ENCODE peak calls at places on chromosome 13, in four cellular contexts. W is HCT116, K is H1, Q is K562. T is an unnamed sample.

GRCh38 chr13:24007979-24008620 is 110.8 kb upstream of the C1QTNF9B start:
- DNase-seq in K (no peak), Q (no peak), W (no peak), T (no peak)

GRCh38 chr13:26589754-26590153 is 32.3 kb downstream of the WASF3 start:
- DNase-seq in Q (no peak), K (no peak), W (no peak), T (no peak)

GRCh38 chr13:33471182-33471581 is 185.6 kb upstream of the STARD13 start:
- DNase-seq in K (no peak), Q (no peak), W (no peak), T (no peak)

GRCh38 chr13:73531014-73531413 is 472.2 kb downstream of the KLF5 start:
- DNase-seq in W (no peak), Q (no peak), K (no peak), T (no peak)

GRCh38 chr13:51793570-51794273 is 10.2 kb downstream of the DHRS12 start:
- DNase-seq in K (no peak), W (peak), Q (peak), T (peak)

GRCh38 chr13:61275740-61276139 is 139.9 kb downstream of the PCDH20 start:
- DNase-seq in K (no peak), Q (no peak), W (no peak), T (no peak)

GRCh38 chr13:112782433-112783010 is 92.7 kb downstream of the ATP11A start:
- DNase-seq in Q (no peak), W (no peak), K (no peak), T (no peak)

GRCh38 chr13:36454962-36455361 is 22.7 kb downstream of the CCNA1 start:
- DNase-seq in K (no peak), Q (no peak), W (no peak), T (no peak)

GRCh38 chr13:66780814-66781213 is 449.3 kb downstream of the PCDH9 start:
- DNase-seq in K (no peak), W (no peak), Q (no peak), T (no peak)

GRCh38 chr13:26186995-26187394 is 35.1 kb downstream of the RNF6 start:
- DNase-seq in Q (no peak), K (no peak), W (no peak), T (no peak)

GRCh38 chr13:76293346-76293745 is 592.9 kb downstream of the KCTD12 start:
- DNase-seq in W (no peak), Q (no peak), K (no peak), T (no peak)

GRCh38 chr13:39317284-39317683 is 279.0 kb downstream of the NHLRC3 start:
- DNase-seq in W (no peak), Q (no peak), K (no peak), T (no peak)

GRCh38 chr13:97275265-97275664 is 53.1 kb downstream of the MBNL2 start:
- DNase-seq in Q (no peak), W (no peak), K (no peak), T (no peak)

GRCh38 chr13:45316210-45316799 is 24.7 kb downstream of the TPT1 start:
- DNase-seq in K (no peak), Q (no peak), W (no peak), T (no peak)

GRCh38 chr13:87234981-87235380 is 436.2 kb upstream of the SLITRK5 start:
- DNase-seq in K (no peak), W (no peak), Q (no peak), T (no peak)

GRCh38 chr13:23180711-23181110 is at the start of gene SGCG:
- DNase-seq in Q (no peak), W (no peak), K (no peak), T (no peak)

GRCh38 chr13:75195479-75196111 is 286.4 kb downstream of the TBC1D4 start:
- DNase-seq in W (no peak), Q (no peak), K (no peak), T (no peak)

GRCh38 chr13:95926231-95926630 is 127.0 kb downstream of the UGGT2 start:
- DNase-seq in W (no peak), K (no peak), Q (no peak), T (no peak)

GRCh38 chr13:59391696-59392095 is 772.0 kb downstream of the DIAPH3 start:
- DNase-seq in W (peak), K (no peak), Q (peak), T (peak)

GRCh38 chr13:66887088-66887487 is 343.0 kb downstream of the PCDH9 start:
- DNase-seq in W (no peak), Q (no peak), K (no peak), T (peak)

GRCh38 chr13:44620057-44620456 is 43.9 kb upstream of the TSC22D1 start:
- DNase-seq in K (no peak), Q (no peak), W (no peak), T (no peak)

GRCh38 chr13:88895261-88895941 is 1224.2 kb downstream of the SLITRK5 start:
- DNase-seq in W (no peak), K (no peak), Q (no peak), T (no peak)

GRCh38 chr13:83216521-83217245 is 665.6 kb downstream of the SLITRK1 start:
- DNase-seq in W (no peak), Q (no peak), K (no peak), T (no peak)

GRCh38 chr13:59666504-59666903 is 497.2 kb downstream of the DIAPH3 start:
- DNase-seq in K (no peak), W (no peak), Q (no peak), T (no peak)

GRCh38 chr13:82436099-82436585 is 1446.1 kb downstream of the SLITRK1 start:
- DNase-seq in K (no peak), Q (no peak), W (no peak), T (no peak)

GRCh38 chr13:98405107-98405571 is 171.8 kb downstream of the STK24 start:
- DNase-seq in Q (no peak), K (peak), W (no peak), T (no peak)

GRCh38 chr13:79589605-79590511 is 108.9 kb downstream of the NDFIP2 start:
- DNase-seq in K (no peak), W (no peak), Q (no peak), T (no peak)

GRCh38 chr13:94154362-94154761 is 325.1 kb downstream of the DCT start:
- DNase-seq in Q (no peak), W (no peak), K (no peak), T (no peak)

GRCh38 chr13:25478186-25478585 is 106.4 kb downstream of the ATP8A2 start:
- DNase-seq in Q (no peak), K (no peak), W (no peak), T (no peak)

GRCh38 chr13:75744127-75744526 is 108.0 kb downstream of the LMO7 start:
- DNase-seq in Q (no peak), W (no peak), K (no peak), T (no peak)

GRCh38 chr13:113653264-113654174 is 4.5 kb downstream of the ATP4B start:
- DNase-seq in Q (no peak), K (no peak), W (no peak), T (no peak)

GRCh38 chr13:79434578-79434977 is 28.5 kb upstream of the RBM26 start:
- DNase-seq in Q (no peak), W (no peak), K (no peak), T (no peak)

GRCh38 chr13:24269803-24270202 is 39.6 kb upstream of the C1QTNF9 start:
- DNase-seq in Q (no peak), W (no peak), K (no peak), T (no peak)

GRCh38 chr13:49098771-49099512 is 121.2 kb upstream of the MLNR start:
- DNase-seq in W (peak), Q (no peak), K (no peak), T (no peak)

GRCh38 chr13:24264976-24265375 is 44.4 kb upstream of the C1QTNF9 start:
- DNase-seq in W (no peak), Q (no peak), K (no peak), T (no peak)

GRCh38 chr13:61187471-61187870 is 228.2 kb downstream of the PCDH20 start:
- DNase-seq in W (no peak), Q (no peak), K (no peak), T (no peak)

GRCh38 chr13:46968450-46968849 is 71.6 kb upstream of the HTR2A start:
- DNase-seq in K (no peak), Q (no peak), W (no peak), T (no peak)

GRCh38 chr13:82772802-82773201 is 1109.5 kb downstream of the SLITRK1 start:
- DNase-seq in K (no peak), Q (no peak), W (no peak), T (no peak)

GRCh38 chr13:113880651-113881611 is 17.1 kb upstream of the GAS6 start:
- DNase-seq in K (no peak), Q (no peak), W (no peak), T (no peak)

GRCh38 chr13:95569966-95570365 is 17.4 kb downstream of the CLDN10 start:
- DNase-seq in W (no peak), Q (no peak), K (no peak), T (no peak)

GRCh38 chr13:84648069-84648640 is 765.9 kb upstream of the SLITRK1 start:
- DNase-seq in K (no peak), W (no peak), Q (no peak), T (no peak)

GRCh38 chr13:84651288-84651687 is 769.0 kb upstream of the SLITRK1 start:
- DNase-seq in Q (no peak), W (no peak), K (no peak), T (no peak)

GRCh38 chr13:84649853-84650252 is 767.6 kb upstream of the SLITRK1 start:
- DNase-seq in Q (no peak), W (no peak), K (no peak), T (no peak)

GRCh38 chr13:84641491-84641890 is 759.2 kb upstream of the SLITRK1 start:
- DNase-seq in K (no peak), Q (no peak), W (no peak), T (no peak)

GRCh38 chr13:84645196-84646071 is 763.2 kb upstream of the SLITRK1 start:
- DNase-seq in W (no peak), Q (no peak), K (no peak), T (no peak)
- TF ChIP-seq EGR1 in W (no peak), Q (no peak), K (no peak), T (no peak)

DNA sequence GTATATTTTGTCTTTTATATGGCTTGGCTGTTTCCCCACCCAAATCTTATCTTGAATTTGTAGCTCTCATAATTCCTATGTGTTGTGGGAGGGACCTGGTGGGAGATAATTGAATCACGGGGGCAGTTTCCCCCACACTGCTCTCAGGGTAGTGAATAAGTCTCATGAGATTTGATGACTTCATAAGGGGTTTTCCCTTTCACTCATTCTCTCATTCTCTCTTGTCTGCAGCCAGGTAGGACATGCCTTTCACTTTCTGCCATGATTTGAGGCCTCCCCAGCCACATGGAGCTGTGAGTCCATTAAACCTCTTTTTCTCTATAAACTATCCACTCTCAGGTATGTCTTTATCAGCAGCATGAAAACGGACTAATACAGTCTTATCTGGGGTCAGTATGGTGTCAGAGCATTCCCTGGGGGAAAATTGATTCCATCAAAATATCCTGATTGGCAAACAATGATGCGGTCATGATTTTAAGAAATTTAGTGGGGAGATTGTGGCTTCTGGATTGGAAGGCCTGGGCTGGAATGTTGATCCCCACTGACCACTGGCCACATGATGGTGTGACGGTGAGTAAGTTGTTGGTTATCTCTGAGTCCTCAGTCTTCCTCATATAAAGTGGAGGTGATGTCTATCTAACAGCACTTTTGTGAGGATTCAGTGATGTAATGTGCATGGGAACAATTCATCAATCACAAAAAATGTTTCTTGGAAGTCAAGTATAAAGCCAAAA is 27.5 kb upstream of the ANKRD10 start:
- DNase-seq in Q (no peak), K (no peak), W (no peak), T (peak)
- TF ChIP-seq EGR1 in Q (peak), K (no peak), W (no peak), T (no peak)

DNA sequence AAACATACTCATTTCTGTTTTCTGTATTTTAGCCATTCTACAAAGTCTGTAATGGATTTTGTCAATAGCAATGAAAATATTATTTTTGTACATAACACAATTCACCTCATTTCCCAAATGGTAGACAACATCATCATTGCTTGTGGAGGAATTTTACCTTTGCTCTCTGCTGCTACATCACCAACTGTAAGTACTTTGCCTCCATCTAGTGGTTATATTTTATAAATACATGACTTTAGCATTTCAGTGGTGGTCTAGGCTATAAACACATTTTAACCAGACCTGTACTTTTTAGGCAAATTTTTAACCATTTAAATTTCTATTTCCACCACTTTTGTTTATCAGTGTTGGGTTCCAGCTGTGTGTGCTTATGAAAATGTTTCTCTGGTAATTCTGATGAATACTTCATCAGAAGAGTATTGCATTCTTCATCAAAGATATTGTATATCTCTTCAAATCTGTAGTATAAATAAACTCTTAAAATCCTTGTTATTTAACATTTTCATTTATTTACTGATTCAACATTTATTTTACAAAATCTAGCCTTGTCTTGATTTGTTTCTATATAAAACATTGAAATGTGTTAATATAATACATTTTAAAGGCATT is 222.4 kb downstream of the NBEA start:
- DNase-seq in Q (peak), K (no peak), W (peak), T (peak)
- TF ChIP-seq EGR1 in Q (no peak), K (no peak), W (no peak), T (no peak)

DNA sequence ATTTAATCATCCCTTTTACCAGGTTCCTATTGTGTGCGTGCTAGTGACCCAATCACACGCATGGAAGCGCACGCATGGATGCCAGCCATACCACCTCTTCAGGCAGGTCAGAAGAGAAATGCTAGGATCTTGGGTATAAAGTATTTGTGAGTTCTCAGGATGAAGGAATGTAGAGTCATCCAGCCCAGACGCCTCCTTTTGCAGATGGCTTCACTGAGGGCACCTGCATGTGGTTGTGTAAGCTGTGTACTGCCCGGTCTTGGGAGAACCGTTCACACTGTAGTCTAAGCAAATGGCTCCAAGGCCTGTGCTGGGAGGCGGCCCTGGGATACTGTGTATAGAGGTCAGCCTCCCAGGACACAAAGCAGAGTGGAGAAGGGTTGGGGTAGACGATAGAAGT is 7.5 kb downstream of the ARHGEF7 start:
- DNase-seq in K (no peak), W (no peak), Q (no peak), T (no peak)
- TF ChIP-seq EGR1 in K (no peak), W (no peak), Q (no peak), T (no peak)

DNA sequence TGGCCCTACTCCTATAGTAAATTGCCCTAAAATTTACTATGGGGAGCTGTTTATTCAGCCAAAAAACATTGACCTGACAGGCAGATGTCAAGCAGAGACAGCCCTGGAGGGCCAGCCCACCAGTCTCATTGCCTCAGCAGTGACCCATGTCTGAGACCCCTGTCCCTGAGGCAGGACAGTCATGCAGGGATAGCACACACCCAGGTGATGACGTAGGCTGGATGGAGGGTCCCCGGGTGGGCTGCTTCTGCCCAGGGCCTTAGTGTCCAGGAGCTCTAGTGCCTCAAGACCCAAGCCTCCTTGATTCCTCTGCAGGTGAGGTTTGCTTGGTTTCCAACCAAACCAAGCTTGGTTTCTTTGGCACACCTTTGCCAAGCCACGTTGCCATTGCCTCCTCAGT is 72.1 kb downstream of the HSPH1 start:
- DNase-seq in Q (no peak), K (no peak), W (no peak), T (no peak)
- TF ChIP-seq EGR1 in Q (no peak), K (no peak), W (no peak), T (no peak)

GRCh38 chr13:104008571-104009435 is 942.6 kb upstream of the SLC10A2 start:
- DNase-seq in W (no peak), Q (no peak), K (no peak), T (no peak)
- TF ChIP-seq EGR1 in W (no peak), Q (no peak), K (no peak), T (no peak)

GRCh38 chr13:103199380-103200088 is 133.3 kb upstream of the SLC10A2 start:
- DNase-seq in Q (no peak), W (no peak), K (no peak), T (no peak)

GRCh38 chr13:103200118-103200885 is 134.1 kb upstream of the SLC10A2 start:
- DNase-seq in K (no peak), Q (no peak), W (no peak), T (no peak)

GRCh38 chr13:103203750-103204330 is 137.6 kb upstream of the SLC10A2 start:
- DNase-seq in Q (no peak), W (no peak), K (no peak), T (no peak)
- TF ChIP-seq EGR1 in Q (no peak), W (no peak), K (no peak), T (no peak)

DNA sequence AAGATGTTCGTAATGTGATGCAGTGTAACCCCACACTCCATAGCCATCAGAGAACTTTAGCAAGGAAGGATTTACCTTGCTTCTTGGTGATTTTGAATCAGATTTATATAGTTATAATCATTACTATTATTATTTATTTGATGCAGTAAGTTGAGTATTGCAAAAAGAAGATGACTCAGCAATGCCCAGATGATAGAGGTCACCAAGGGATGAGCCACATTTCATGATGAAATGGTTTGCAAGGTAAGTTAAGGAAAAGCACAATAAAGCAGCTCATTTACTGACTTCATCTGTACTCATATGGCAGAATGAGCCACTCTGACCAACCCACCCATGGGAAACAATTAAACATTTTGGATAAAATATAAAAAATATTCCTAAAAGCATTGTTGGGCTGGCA is 59.0 kb downstream of the AKAP11 start:
- DNase-seq in Q (no peak), W (no peak), K (no peak), T (no peak)
- TF ChIP-seq EGR1 in Q (no peak), W (no peak), K (no peak), T (no peak)

DNA sequence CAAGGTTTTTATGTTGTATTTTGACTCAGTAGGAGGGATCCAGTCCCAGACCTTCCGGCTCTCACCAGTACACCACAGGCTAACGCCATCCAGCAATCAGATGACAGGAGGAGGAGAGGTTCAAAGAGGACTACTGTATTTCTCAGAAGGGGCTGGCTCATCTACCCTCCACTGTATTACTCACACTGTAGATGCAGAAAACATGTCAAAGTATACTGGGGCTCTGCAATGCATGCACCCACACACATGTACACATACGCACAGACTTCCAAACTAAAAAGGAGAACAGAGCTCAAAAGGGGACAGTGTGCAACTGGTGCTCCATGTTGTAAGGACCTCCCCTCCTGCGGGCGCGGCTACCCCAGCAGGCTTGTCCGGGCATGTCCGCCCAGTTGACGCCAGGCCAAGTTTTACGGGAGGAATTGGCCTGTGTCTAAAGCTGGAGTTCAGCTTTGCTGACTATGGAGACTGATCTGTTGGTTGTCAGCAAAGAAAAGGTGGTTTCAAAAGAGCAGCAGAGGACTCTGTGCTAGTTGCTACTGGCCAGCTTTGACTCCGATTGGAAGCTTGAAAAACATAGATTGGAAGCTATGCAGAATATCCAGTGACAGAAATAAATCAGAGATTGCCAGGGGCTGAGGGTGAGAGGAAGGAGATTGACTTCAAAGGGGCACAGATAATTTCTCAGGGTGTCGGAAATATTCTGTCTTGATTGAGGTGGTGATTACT is 314.2 kb downstream of the DLEU7 start:
- DNase-seq in K (no peak), W (peak), Q (no peak), T (no peak)
- TF ChIP-seq EGR1 in K (no peak), W (no peak), Q (no peak), T (no peak)

T was measured in GM12878.